ENCODE peak calls at places on chromosome 13, in nine cellular contexts. D is midbrain; P is NCI-H446 treated with DMSO at 0.1 percent for 48 hours; H is activated naive CD4-positive, alpha-beta T cell; J is cardiac fibroblast; R is coronary artery; I is AG09309; N is WTC11; U is stromal cell of bone marrow. S is an unnamed sample.

GRCh38 chr13:57557979-57558529 is 73.5 kb upstream of the PCDH17 start:
- DNase-seq in D (peak), H (no peak), J (peak), N (no peak), U (no peak), P (no peak), R (no peak), I (no peak), S (no peak)

GRCh38 chr13:25796474-25796873 is 255.3 kb downstream of the SHISA2 start:
- DNase-seq in I (no peak), P (no peak), J (no peak), R (no peak), N (no peak), D (no peak), H (no peak), U (no peak), S (no peak)

GRCh38 chr13:23736541-23736940 is 152.7 kb downstream of the MIPEP start:
- DNase-seq in J (no peak), R (no peak), D (no peak), H (no peak), P (no peak), U (no peak), I (no peak), N (no peak), S (no peak)

GRCh38 chr13:111518161-111518791 is 197.8 kb downstream of the TEX29 start:
- DNase-seq in H (no peak), J (no peak), I (no peak), N (no peak), D (no peak), R (no peak), P (no peak), U (no peak), S (no peak)

GRCh38 chr13:48125794-48126228 is 30.9 kb upstream of the MED4 start:
- DNase-seq in I (no peak), N (no peak), P (peak), D (peak), U (peak), H (no peak), R (no peak), J (peak), S (no peak)

GRCh38 chr13:30908416-30908980 is 2.4 kb downstream of the MEDAG start:
- DNase-seq in N (no peak), R (no peak), J (peak), D (no peak), P (no peak), I (no peak), H (no peak), U (peak), S (no peak)

GRCh38 chr13:44969858-44970484 is 19.3 kb downstream of the NUFIP1 start:
- DNase-seq in J (peak), D (peak), H (no peak), N (no peak), U (peak), P (peak), I (peak), R (no peak), S (peak)

GRCh38 chr13:75986818-75987217 is 350.7 kb downstream of the LMO7 start:
- DNase-seq in H (no peak), I (no peak), R (no peak), P (no peak), J (no peak), U (no peak), N (no peak), D (no peak), S (no peak)

GRCh38 chr13:22789027-22789593 is 391.7 kb upstream of the SGCG start:
- DNase-seq in I (no peak), J (no peak), U (no peak), P (no peak), R (no peak), N (no peak), H (no peak), D (no peak), S (no peak)

GRCh38 chr13:79782541-79783216 is 301.7 kb downstream of the NDFIP2 start:
- DNase-seq in J (peak), U (no peak), N (peak), H (no peak), R (no peak), D (peak), P (no peak), I (no peak), S (no peak)

GRCh38 chr13:94073006-94073744 is 406.3 kb downstream of the DCT start:
- DNase-seq in N (no peak), H (no peak), I (peak), J (peak), P (no peak), D (no peak), U (peak), R (no peak), S (peak)

GRCh38 chr13:33283195-33283910 is 2.2 kb downstream of the STARD13 start:
- DNase-seq in I (no peak), J (peak), P (peak), R (no peak), H (no peak), U (no peak), N (no peak), D (no peak), S (no peak)

GRCh38 chr13:110062077-110062776 is 244.7 kb downstream of the COL4A1 start:
- DNase-seq in R (no peak), H (no peak), P (no peak), I (no peak), D (no peak), N (no peak), J (no peak), U (no peak), S (no peak)

GRCh38 chr13:33379597-33379996 is 94.0 kb upstream of the STARD13 start:
- DNase-seq in N (peak), J (no peak), H (no peak), I (no peak), D (no peak), U (no peak), P (no peak), R (no peak), S (no peak)

GRCh38 chr13:72638059-72638815 is 89.2 kb downstream of the MZT1 start:
- DNase-seq in I (no peak), H (no peak), D (no peak), P (no peak), U (no peak), N (no peak), R (no peak), J (no peak), S (no peak)

GRCh38 chr13:35953537-35954206 is 177.5 kb downstream of the DCLK1 start:
- DNase-seq in U (peak), D (peak), P (peak), I (peak), R (peak), H (no peak), N (peak), J (peak), S (peak)

GRCh38 chr13:81738364-81738763 is 1397.4 kb upstream of the SPRY2 start:
- DNase-seq in H (no peak), U (no peak), J (no peak), I (no peak), R (no peak), P (no peak), N (no peak), D (no peak), S (no peak)

S was measured in amniotic stem cell.